ENCODE peak calls at places on chromosomes 7 and 10, in eight cellular contexts. N, H, Z, S, K, J, D and L are unnamed samples. For H3K4me1, the result is how much of the 10 kb centered on the place peaks cover.

GRCh38 chr10:29470355-29470705 is 164.4 kb downstream of the SVIL start:
- DNase-seq in S (no peak), D (peak), H (no peak), N (peak), Z (no peak), K (peak), J (peak), L (no peak)

GRCh38 chr7:130207642-130208041 is at the start of gene SSMEM1:
- DNase-seq in K (no peak), N (no peak), J (no peak), Z (peak), S (no peak), H (peak), D (no peak), L (peak)

GRCh38 chr10:16779375-16779774 is 37.8 kb downstream of the RSU1 start:
- DNase-seq in S (no peak), K (no peak), J (no peak), D (no peak), N (no peak), Z (peak), H (no peak), L (no peak)

GRCh38 chr10:118903691-118904090 is 125.8 kb upstream of the NANOS1 start:
- DNase-seq in Z (no peak), S (no peak), J (no peak), D (no peak), K (no peak), H (no peak), N (no peak), L (no peak)

GRCh38 chr10:70418229-70418628 is 14.3 kb downstream of the EIF4EBP2 start:
- DNase-seq in Z (peak), J (no peak), H (peak), N (no peak), K (no peak), D (no peak), S (no peak), L (peak)

GRCh38 chr7:43658718-43659548 is 70.4 kb downstream of the COA1 start:
- DNase-seq in D (no peak), K (no peak), N (no peak), J (no peak), Z (peak), S (no peak), H (peak), L (peak)

GRCh38 chr7:50504646-50505546 is 54.7 kb upstream of the FIGNL1 start:
- DNase-seq in D (peak), N (no peak), J (no peak), K (no peak), S (no peak), Z (no peak), H (no peak), L (no peak)

GRCh38 chr7:32477649-32477980 is 12.6 kb downstream of the LSM5 start:
- DNase-seq in Z (no peak), D (no peak), H (no peak), K (no peak), S (no peak), J (peak), N (no peak), L (no peak)

GRCh38 chr7:132933076-132933466 is 148.8 kb downstream of the CHCHD3 start:
- DNase-seq in N (no peak), K (no peak), Z (peak), J (no peak), S (no peak), D (no peak), H (no peak), L (peak)

GRCh38 chr7:14507617-14508016 is 394.9 kb downstream of the DGKB start:
- DNase-seq in J (no peak), S (no peak), N (no peak), K (no peak), Z (peak), H (peak), D (no peak), L (peak)

GRCh38 chr10:62613429-62613828 is 191.1 kb upstream of the ADO start:
- DNase-seq in N (no peak), H (peak), S (no peak), D (no peak), K (no peak), J (no peak), Z (no peak), L (peak)

GRCh38 chr10:78267070-78267469 is 233.4 kb downstream of the RPS24 start:
- DNase-seq in D (peak), J (no peak), S (no peak), Z (no peak), N (no peak), K (no peak), H (no peak), L (peak)

GRCh38 chr7:66239467-66239856 is 34.3 kb downstream of the TPST1 start:
- DNase-seq in Z (no peak), K (no peak), S (no peak), J (no peak), N (no peak), D (no peak), H (no peak), L (peak)

GRCh38 chr7:108167460-108167859 is 37.3 kb upstream of the LAMB4 start:
- DNase-seq in H (no peak), K (no peak), N (no peak), J (no peak), Z (no peak), D (no peak), S (no peak), L (peak)

GRCh38 chr7:3747452-3747851 is 446.4 kb downstream of the SDK1 start:
- DNase-seq in N (no peak), S (no peak), K (no peak), H (no peak), J (no peak), Z (no peak), D (no peak), L (no peak)

GRCh38 chr7:106978425-106979386 is 65.8 kb upstream of the PRKAR2B start:
- DNase-seq in S (no peak), Z (no peak), D (peak), K (no peak), N (no peak), J (peak), H (no peak), L (no peak)

GRCh38 chr7:130627775-130628174 is 40.8 kb downstream of the COPG2 start:
- DNase-seq in K (no peak), D (no peak), H (no peak), J (no peak), S (no peak), Z (no peak), N (no peak), L (no peak)

GRCh38 chr10:132690821-132691610 is 94.9 kb downstream of the NKX6-2 start:
- DNase-seq in Z (no peak), J (no peak), H (no peak), K (no peak), N (no peak), D (no peak), S (no peak), L (no peak)

GRCh38 chr7:23715099-23715498 is 5.1 kb downstream of the STK31 start:
- DNase-seq in D (no peak), Z (no peak), S (no peak), J (no peak), N (no peak), K (no peak), H (peak), L (no peak)

GRCh38 chr10:132264966-132265877 is 42.5 kb downstream of the STK32C start:
- DNase-seq in H (no peak), D (peak), J (no peak), Z (no peak), K (no peak), S (no peak), N (no peak), L (peak)

GRCh38 chr10:120221873-120222485 is 235.0 kb upstream of the PLPP4 start:
- DNase-seq in K (no peak), J (peak), D (peak), Z (peak), S (peak), H (peak), N (peak), L (no peak)

GRCh38 chr7:18402488-18403183 is 92.9 kb upstream of the HDAC9 start:
- DNase-seq in D (no peak), N (no peak), Z (no peak), K (no peak), H (peak), J (no peak), S (no peak), L (peak)

DNA sequence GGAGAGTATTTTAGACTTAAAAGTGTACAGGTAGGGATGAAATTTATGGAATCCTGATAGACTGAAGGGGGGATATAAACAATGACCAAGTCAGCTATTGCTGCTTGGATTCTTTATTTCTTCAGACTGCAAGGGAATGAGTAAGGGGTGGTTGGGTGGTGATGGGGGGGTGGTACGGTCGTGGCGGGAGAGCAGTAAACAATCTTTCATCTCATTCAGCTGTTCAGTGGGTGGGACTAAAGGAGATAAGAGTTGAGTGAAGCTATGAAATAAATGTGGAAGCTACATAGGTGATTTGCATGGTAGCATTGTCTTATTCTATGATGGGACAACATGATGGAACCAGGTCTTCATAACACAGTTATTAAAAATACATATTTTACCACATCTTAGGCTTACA is 1.8 kb downstream of the SEPTIN7 start:
- DNase-seq in K (no peak), N (peak), Z (no peak), J (no peak), H (no peak), D (peak), S (no peak), L (peak)
- H3K4me1 ChIP-seq in K (under half), N (under half), Z (under half), J (under half), H (under half), D (under half), S (under half), L (under half)

GRCh38 chr10:125151170-125151823 is 9.1 kb downstream of the CTBP2 start:
- DNase-seq in Z (no peak), H (no peak), K (no peak), J (no peak), S (no peak), N (no peak), D (no peak), L (no peak)
- H3K9ac ChIP-seq in Z (no peak), H (no peak), K (no peak), J (peak), S (no peak), N (no peak), D (no peak), L (no peak)

GRCh38 chr7:47185839-47186238 is 396.1 kb downstream of the TNS3 start:
- DNase-seq in H (no peak), J (no peak), Z (no peak), D (no peak), N (no peak), S (no peak), K (no peak), L (no peak)
- H3K4me2 ChIP-seq in H (no peak), J (no peak), Z (no peak), D (no peak), N (no peak), S (no peak), K (no peak), L (no peak)

DNA sequence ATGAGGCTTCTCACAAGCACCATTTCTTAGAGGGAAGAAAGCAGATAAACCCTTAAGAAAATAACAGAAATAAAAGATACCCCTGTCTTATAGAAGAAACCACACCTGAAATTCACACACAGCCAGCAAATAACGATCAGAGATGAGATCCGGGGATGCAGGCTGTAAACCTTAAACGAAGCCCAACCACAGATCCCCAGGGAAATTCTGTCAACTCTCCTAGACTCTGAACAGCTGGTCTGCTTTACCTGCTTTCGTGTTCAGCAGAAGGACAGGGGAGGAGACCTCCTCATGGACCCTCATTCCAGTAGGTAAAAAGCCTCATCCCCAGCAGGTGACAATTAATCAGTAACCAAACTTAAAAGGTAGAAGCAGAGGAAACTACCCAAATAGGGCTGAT is 45.0 kb downstream of the VOPP1 start:
- DNase-seq in D (no peak), K (no peak), J (no peak), N (no peak), H (no peak), Z (no peak), S (no peak), L (no peak)
- H3K4me1 ChIP-seq in D (under half), K (under half), J (under half), N (under half), H (under half), Z (under half), S (under half), L (under half)

GRCh38 chr10:13851906-13852305 is 265.1 kb downstream of the PRPF18 start:
- DNase-seq in D (no peak), N (no peak), Z (no peak), H (no peak), J (no peak), S (no peak), K (no peak), L (peak)
- H3K9ac ChIP-seq in D (no peak), N (no peak), Z (no peak), H (no peak), J (no peak), S (no peak), K (no peak), L (no peak)

DNA sequence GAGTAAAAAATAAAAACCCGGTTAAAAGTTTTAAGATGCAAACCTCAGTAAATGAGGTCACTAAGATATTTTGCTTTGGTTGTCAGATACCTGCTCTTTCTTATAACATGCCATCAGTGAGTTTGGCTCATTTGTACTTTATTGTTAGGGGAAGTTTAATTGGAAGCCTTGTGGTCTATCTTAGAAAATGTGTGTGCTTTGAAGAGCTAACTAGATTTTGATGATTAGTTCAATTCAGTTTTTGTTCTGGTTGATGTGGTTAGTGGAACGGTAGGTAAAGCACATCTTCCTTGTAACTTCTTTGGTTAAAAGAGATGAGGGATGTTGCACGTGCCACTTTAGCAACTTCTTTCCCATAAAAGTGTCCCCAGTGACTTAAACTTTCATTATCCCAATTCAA is 353.4 kb upstream of the GALNT17 start:
- DNase-seq in K (no peak), N (no peak), S (no peak), H (no peak), Z (no peak), D (no peak), J (no peak), L (no peak)
- H3K4me2 ChIP-seq in K (no peak), N (no peak), S (no peak), H (no peak), Z (no peak), D (no peak), J (no peak), L (no peak)

DNA sequence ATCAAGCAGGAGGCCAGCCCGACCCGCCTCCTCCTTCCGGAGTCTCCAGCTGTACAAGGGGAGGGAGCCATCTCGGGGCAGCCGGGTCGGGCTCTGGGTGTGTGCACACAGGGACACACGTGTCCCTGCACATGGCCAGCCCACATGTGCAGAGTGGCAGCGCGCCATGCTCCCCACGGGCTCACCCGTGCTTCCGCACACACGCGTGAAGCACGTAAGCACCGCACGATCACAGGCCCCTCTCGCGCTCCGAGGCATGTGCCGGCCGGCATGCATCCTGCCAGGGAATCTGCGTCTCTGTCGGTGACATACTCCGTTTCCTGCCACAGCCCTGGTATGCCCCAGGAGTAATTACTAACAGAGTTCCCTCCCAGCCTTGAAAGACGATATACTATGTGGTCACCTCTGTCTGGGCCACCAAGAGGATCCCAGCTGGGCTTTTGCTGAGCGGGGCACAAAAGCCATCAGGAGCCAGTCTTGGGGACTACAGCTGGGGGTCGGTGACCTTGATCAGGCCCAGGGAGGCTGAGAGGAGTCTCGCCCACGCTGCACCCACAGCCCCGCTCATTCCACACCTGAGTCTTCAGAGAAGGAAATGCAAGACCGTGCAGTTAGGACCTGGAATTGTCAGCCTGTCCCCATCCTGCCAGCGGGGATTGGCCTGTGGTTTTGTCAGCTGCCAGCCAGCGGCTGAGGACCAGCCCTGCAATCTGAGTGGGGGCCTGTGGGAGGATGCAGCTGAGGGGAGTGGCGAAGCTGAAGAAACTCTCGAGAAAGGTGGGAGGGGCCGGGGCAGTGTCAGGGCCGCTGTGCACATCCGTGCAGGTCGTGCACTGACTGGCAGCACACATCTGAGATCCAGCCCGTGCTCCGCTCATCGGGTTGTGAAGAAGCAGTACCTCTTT is 11.0 kb upstream of the LFNG start:
- DNase-seq in N (no peak), D (no peak), K (no peak), H (no peak), Z (peak), J (peak), S (no peak), L (no peak)
- H3K4me1 ChIP-seq in N (under half), D (half or more), K (under half), H (under half), Z (under half), J (under half), S (under half), L (under half)

GRCh38 chr7:55963584-55964168 is 709 bp upstream of the NIPSNAP2 start:
- DNase-seq in H (no peak), J (no peak), D (no peak), N (no peak), S (no peak), Z (no peak), K (no peak), L (no peak)
- H3K9ac ChIP-seq in H (peak), J (no peak), D (peak), N (peak), S (peak), Z (peak), K (no peak), L (no peak)

DNA sequence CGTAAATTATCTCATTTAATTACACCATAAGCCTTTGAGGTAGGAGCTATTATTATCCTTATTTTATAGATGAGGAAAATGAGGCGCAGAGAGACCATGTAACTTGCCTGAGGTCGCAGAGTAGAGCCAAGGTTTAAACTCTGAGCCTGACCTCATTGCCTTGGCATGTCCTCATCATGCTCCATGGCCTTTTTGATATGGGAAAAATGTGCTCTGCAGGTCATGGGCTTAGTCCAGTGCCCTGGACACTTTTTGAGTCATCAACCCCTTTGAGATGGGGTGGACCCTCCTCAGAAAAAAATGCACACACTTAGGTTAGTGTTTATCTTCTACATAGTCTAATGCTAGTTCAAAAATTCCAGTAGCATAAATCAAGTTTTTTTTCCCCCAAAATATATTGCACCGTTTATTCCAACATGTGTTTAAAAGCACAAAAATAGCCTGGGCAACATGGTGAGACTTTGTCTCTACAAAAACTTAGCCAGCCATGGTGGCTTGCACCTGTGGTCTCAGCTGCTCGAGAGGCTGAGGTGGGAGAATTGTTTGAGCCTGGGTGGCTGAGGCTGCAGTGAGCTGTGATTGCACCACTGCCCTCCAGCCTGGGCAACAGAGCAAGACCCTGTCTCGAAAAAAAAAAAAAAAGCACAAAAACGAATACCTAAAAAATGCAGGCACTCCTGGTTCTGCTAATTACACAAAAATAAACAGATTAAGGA is 28.6 kb upstream of the TMEM178B start:
- DNase-seq in K (no peak), D (no peak), J (peak), S (no peak), H (no peak), Z (no peak), N (no peak), L (no peak)
- H3K4me2 ChIP-seq in K (no peak), D (no peak), J (no peak), S (no peak), H (no peak), Z (no peak), N (no peak), L (no peak)